ENCODE peak calls at places on chromosomes 16 and 17, in eight cellular contexts. W is cardiac muscle cell; S is ACHN; T is activated CD8-positive, alpha-beta memory T cell treated with anti-CD3 and anti-CD28 coated beads for 24 hours; C is NCI-H1417; U is mucosa of gallbladder; Q is HFF-Myc; Z is tibial artery. V is an unnamed sample.

GRCh38 chr16:17548825-17549224 is 78.1 kb upstream of the XYLT1 start:
- DNase-seq in S (no peak), U (no peak), C (no peak), T (no peak), Q (no peak), W (no peak), Z (no peak), V (no peak)

GRCh38 chr16:28193530-28194423 is 18.0 kb downstream of the XPO6 start:
- DNase-seq in C (no peak), T (peak), U (no peak), Z (no peak), W (peak), Q (peak), S (peak), V (no peak)

GRCh38 chr17:34797724-34798123 is 163.5 kb downstream of the CCT6B start:
- DNase-seq in Q (no peak), C (no peak), U (peak), T (peak), S (peak), W (peak), Z (no peak), V (peak)

GRCh38 chr17:3961564-3962047 is 2.6 kb downstream of the ATP2A3 start:
- DNase-seq in Z (no peak), U (no peak), W (no peak), Q (no peak), C (peak), T (no peak), S (no peak), V (no peak)

GRCh38 chr16:26569793-26570192 is 496.9 kb upstream of the C16orf82 start:
- DNase-seq in T (no peak), Z (no peak), S (peak), W (no peak), U (no peak), Q (no peak), C (no peak), V (peak)

GRCh38 chr17:73760186-73760758 is 116.0 kb upstream of the SDK2 start:
- DNase-seq in U (no peak), T (no peak), W (no peak), Q (no peak), Z (no peak), C (peak), S (no peak), V (peak)

GRCh38 chr16:86885139-86885538 is 306.8 kb downstream of the FOXL1 start:
- DNase-seq in Z (no peak), S (no peak), W (no peak), C (no peak), T (no peak), U (no peak), Q (no peak), V (no peak)

GRCh38 chr17:66507103-66507923 is 204.9 kb downstream of the PRKCA start:
- DNase-seq in S (peak), C (no peak), T (peak), Z (no peak), W (peak), U (no peak), Q (no peak), V (no peak)

GRCh38 chr17:29784661-29785060 is 145.4 kb downstream of the SSH2 start:
- DNase-seq in Q (no peak), U (no peak), W (peak), S (peak), Z (no peak), C (no peak), T (no peak), V (no peak)

GRCh38 chr17:59101178-59101577 is 5.5 kb downstream of the TRIM37 start:
- DNase-seq in T (no peak), U (no peak), C (no peak), S (no peak), Z (no peak), W (no peak), Q (no peak), V (no peak)

GRCh38 chr17:58595194-58595792 is 80.9 kb upstream of the MTMR4 start:
- DNase-seq in S (peak), T (no peak), W (no peak), Q (no peak), U (no peak), Z (no peak), C (no peak), V (peak)

GRCh38 chr16:79599256-79599836 is 1.2 kb downstream of the MAF start:
- DNase-seq in T (peak), C (peak), S (no peak), Q (no peak), Z (no peak), W (peak), U (no peak), V (peak)

GRCh38 chr16:50909831-50910697 is 168.2 kb downstream of the CYLD start:
- DNase-seq in W (no peak), U (no peak), Z (no peak), S (no peak), T (no peak), C (no peak), Q (no peak), V (no peak)

GRCh38 chr16:19765860-19766553 is 47.9 kb downstream of the IQCK start:
- DNase-seq in Q (no peak), T (no peak), Z (peak), S (no peak), U (peak), C (no peak), W (peak), V (no peak)

GRCh38 chr17:29111816-29112499 is 68.2 kb downstream of the MYO18A start:
- DNase-seq in C (peak), U (peak), Z (peak), Q (peak), T (peak), S (peak), W (peak), V (peak)

GRCh38 chr17:3885970-3886369 is 6.9 kb downstream of the CAMKK1 start:
- DNase-seq in Z (no peak), U (no peak), Q (no peak), T (no peak), S (peak), W (peak), C (no peak), V (peak)

GRCh38 chr16:55701442-55702319 is 45.9 kb downstream of the SLC6A2 start:
- DNase-seq in W (peak), U (peak), T (peak), C (peak), Z (peak), Q (peak), S (peak), V (peak)

GRCh38 chr16:71311553-71312158 is 22.5 kb upstream of the CMTR2 start:
- DNase-seq in U (no peak), Q (no peak), Z (no peak), C (peak), W (peak), T (peak), S (peak), V (peak)

GRCh38 chr16:38941-39892 is 14.2 kb downstream of the POLR3K start:
- DNase-seq in W (no peak), T (no peak), U (peak), Z (no peak), Q (no peak), S (no peak), C (no peak), V (no peak)

GRCh38 chr17:22507823-22508222 is 815.5 kb downstream of the KCNJ18 start:
- DNase-seq in S (peak), C (no peak), W (no peak), T (no peak), Q (no peak), Z (no peak), U (no peak), V (no peak)

GRCh38 chr17:58394534-58395223 is 22.7 kb downstream of the RNF43 start:
- DNase-seq in T (no peak), Z (no peak), C (no peak), S (no peak), W (no peak), Q (no peak), U (no peak), V (no peak)

GRCh38 chr17:32226881-32227280 is 38.8 kb upstream of the RHBDL3 start:
- DNase-seq in Q (no peak), S (no peak), Z (no peak), W (no peak), C (no peak), T (no peak), U (no peak), V (no peak)

GRCh38 chr17:37131670-37132620 is 183.2 kb downstream of the AATF start:
- DNase-seq in S (no peak), C (no peak), Q (no peak), W (no peak), U (no peak), T (no peak), Z (no peak), V (no peak)

GRCh38 chr16:20415541-20415940 is 6.2 kb downstream of the ACSM5 start:
- DNase-seq in T (no peak), Q (no peak), C (no peak), S (no peak), Z (no peak), W (peak), U (no peak), V (no peak)

GRCh38 chr17:58046230-58047094 is 36.8 kb upstream of the DYNLL2 start:
- DNase-seq in T (no peak), C (no peak), W (no peak), S (no peak), Q (no peak), Z (no peak), U (no peak), V (peak)

GRCh38 chr17:56358651-56359050 is 205.4 kb downstream of the ANKFN1 start:
- DNase-seq in T (no peak), S (no peak), C (no peak), W (no peak), Z (no peak), Q (no peak), U (no peak), V (no peak)

V was measured in endodermal cell.